ENCODE peak calls at places on chromosome 9, in nine cellular contexts. One of them, this sample, is unnamed.

GRCh38 chr9:38621434-38622082 is 1.2 kb upstream of the ANKRD18A start:
- DNase-seq in substantia nigra: no peak
- DNase-seq in HTR-8/SVneo: no peak
- DNase-seq in AG08395: no peak
- DNase-seq in fibroblast of mammary gland: no peak
- DNase-seq in stimulated activated CD4-positive, alpha-beta T cell treated with anti-CD3 and anti-CD28 coated beads, Interleukin-15, amount 100 ng/mL, for 24 hours: peak
- DNase-seq in cerebellum: no peak
- DNase-seq in GM13976: peak
- DNase-seq in T-helper 2 cell: peak
- DNase-seq in this sample: peak

GRCh38 chr9:114460513-114461225 is 44.6 kb downstream of the WHRN start:
- DNase-seq in substantia nigra: no peak
- DNase-seq in HTR-8/SVneo: no peak
- DNase-seq in AG08395: no peak
- DNase-seq in fibroblast of mammary gland: no peak
- DNase-seq in stimulated activated CD4-positive, alpha-beta T cell treated with anti-CD3 and anti-CD28 coated beads, Interleukin-15, amount 100 ng/mL, for 24 hours: no peak
- DNase-seq in cerebellum: no peak
- DNase-seq in GM13976: no peak
- DNase-seq in T-helper 2 cell: no peak
- DNase-seq in this sample: no peak

GRCh38 chr9:135120249-135120648 is 32.8 kb downstream of the OLFM1 start:
- DNase-seq in substantia nigra: no peak
- DNase-seq in HTR-8/SVneo: no peak
- DNase-seq in AG08395: no peak
- DNase-seq in fibroblast of mammary gland: no peak
- DNase-seq in stimulated activated CD4-positive, alpha-beta T cell treated with anti-CD3 and anti-CD28 coated beads, Interleukin-15, amount 100 ng/mL, for 24 hours: no peak
- DNase-seq in cerebellum: no peak
- DNase-seq in GM13976: no peak
- DNase-seq in T-helper 2 cell: no peak
- DNase-seq in this sample: no peak

GRCh38 chr9:18907927-18908625 is 124.9 kb downstream of the SAXO1 start:
- DNase-seq in substantia nigra: no peak
- DNase-seq in HTR-8/SVneo: no peak
- DNase-seq in AG08395: no peak
- DNase-seq in fibroblast of mammary gland: no peak
- DNase-seq in stimulated activated CD4-positive, alpha-beta T cell treated with anti-CD3 and anti-CD28 coated beads, Interleukin-15, amount 100 ng/mL, for 24 hours: no peak
- DNase-seq in cerebellum: no peak
- DNase-seq in GM13976: no peak
- DNase-seq in T-helper 2 cell: no peak
- DNase-seq in this sample: no peak

GRCh38 chr9:96067004-96067403 is 191.5 kb downstream of the ERCC6L2 start:
- DNase-seq in substantia nigra: no peak
- DNase-seq in HTR-8/SVneo: no peak
- DNase-seq in AG08395: no peak
- DNase-seq in fibroblast of mammary gland: peak
- DNase-seq in stimulated activated CD4-positive, alpha-beta T cell treated with anti-CD3 and anti-CD28 coated beads, Interleukin-15, amount 100 ng/mL, for 24 hours: no peak
- DNase-seq in cerebellum: no peak
- DNase-seq in GM13976: no peak
- DNase-seq in T-helper 2 cell: no peak
- DNase-seq in this sample: no peak

GRCh38 chr9:107621436-107621835 is 131.9 kb upstream of the KLF4 start:
- DNase-seq in substantia nigra: no peak
- DNase-seq in HTR-8/SVneo: no peak
- DNase-seq in AG08395: no peak
- DNase-seq in fibroblast of mammary gland: no peak
- DNase-seq in stimulated activated CD4-positive, alpha-beta T cell treated with anti-CD3 and anti-CD28 coated beads, Interleukin-15, amount 100 ng/mL, for 24 hours: no peak
- DNase-seq in cerebellum: no peak
- DNase-seq in GM13976: no peak
- DNase-seq in T-helper 2 cell: no peak
- DNase-seq in this sample: no peak

GRCh38 chr9:31604516-31604915 is 779.9 kb upstream of the ACO1 start:
- DNase-seq in substantia nigra: no peak
- DNase-seq in HTR-8/SVneo: no peak
- DNase-seq in AG08395: no peak
- DNase-seq in fibroblast of mammary gland: no peak
- DNase-seq in stimulated activated CD4-positive, alpha-beta T cell treated with anti-CD3 and anti-CD28 coated beads, Interleukin-15, amount 100 ng/mL, for 24 hours: no peak
- DNase-seq in cerebellum: no peak
- DNase-seq in GM13976: no peak
- DNase-seq in T-helper 2 cell: no peak
- DNase-seq in this sample: no peak

GRCh38 chr9:100492952-100493351 is 20.0 kb downstream of the TMEFF1 start:
- DNase-seq in substantia nigra: no peak
- DNase-seq in HTR-8/SVneo: no peak
- DNase-seq in AG08395: peak
- DNase-seq in fibroblast of mammary gland: peak
- DNase-seq in stimulated activated CD4-positive, alpha-beta T cell treated with anti-CD3 and anti-CD28 coated beads, Interleukin-15, amount 100 ng/mL, for 24 hours: no peak
- DNase-seq in cerebellum: no peak
- DNase-seq in GM13976: no peak
- DNase-seq in T-helper 2 cell: no peak
- DNase-seq in this sample: no peak

GRCh38 chr9:4110562-4110961 is 189.3 kb downstream of the GLIS3 start:
- DNase-seq in substantia nigra: no peak
- DNase-seq in HTR-8/SVneo: no peak
- DNase-seq in AG08395: no peak
- DNase-seq in fibroblast of mammary gland: no peak
- DNase-seq in stimulated activated CD4-positive, alpha-beta T cell treated with anti-CD3 and anti-CD28 coated beads, Interleukin-15, amount 100 ng/mL, for 24 hours: no peak
- DNase-seq in cerebellum: no peak
- DNase-seq in GM13976: no peak
- DNase-seq in T-helper 2 cell: no peak
- DNase-seq in this sample: no peak

GRCh38 chr9:133494636-133495326 is 15.9 kb upstream of the SLC2A6 start:
- DNase-seq in substantia nigra: no peak
- DNase-seq in HTR-8/SVneo: no peak
- DNase-seq in AG08395: no peak
- DNase-seq in fibroblast of mammary gland: no peak
- DNase-seq in stimulated activated CD4-positive, alpha-beta T cell treated with anti-CD3 and anti-CD28 coated beads, Interleukin-15, amount 100 ng/mL, for 24 hours: no peak
- DNase-seq in cerebellum: no peak
- DNase-seq in GM13976: no peak
- DNase-seq in T-helper 2 cell: no peak
- DNase-seq in this sample: no peak

GRCh38 chr9:91795500-91796241 is 154.4 kb downstream of the ROR2 start:
- DNase-seq in substantia nigra: no peak
- DNase-seq in HTR-8/SVneo: peak
- DNase-seq in AG08395: no peak
- DNase-seq in fibroblast of mammary gland: peak
- DNase-seq in stimulated activated CD4-positive, alpha-beta T cell treated with anti-CD3 and anti-CD28 coated beads, Interleukin-15, amount 100 ng/mL, for 24 hours: no peak
- DNase-seq in cerebellum: no peak
- DNase-seq in GM13976: no peak
- DNase-seq in T-helper 2 cell: no peak
- DNase-seq in this sample: no peak

GRCh38 chr9:131656356-131657030 is 83.4 kb downstream of the RAPGEF1 start:
- DNase-seq in substantia nigra: no peak
- DNase-seq in HTR-8/SVneo: no peak
- DNase-seq in AG08395: no peak
- DNase-seq in fibroblast of mammary gland: no peak
- DNase-seq in stimulated activated CD4-positive, alpha-beta T cell treated with anti-CD3 and anti-CD28 coated beads, Interleukin-15, amount 100 ng/mL, for 24 hours: peak
- DNase-seq in cerebellum: peak
- DNase-seq in GM13976: no peak
- DNase-seq in T-helper 2 cell: peak
- DNase-seq in this sample: no peak

GRCh38 chr9:91117959-91118651 is 243.6 kb downstream of the AUH start:
- DNase-seq in substantia nigra: peak
- DNase-seq in HTR-8/SVneo: no peak
- DNase-seq in AG08395: peak
- DNase-seq in fibroblast of mammary gland: peak
- DNase-seq in stimulated activated CD4-positive, alpha-beta T cell treated with anti-CD3 and anti-CD28 coated beads, Interleukin-15, amount 100 ng/mL, for 24 hours: no peak
- DNase-seq in cerebellum: peak
- DNase-seq in GM13976: no peak
- DNase-seq in T-helper 2 cell: no peak
- DNase-seq in this sample: peak

GRCh38 chr9:129013674-129014073 is 14.5 kb downstream of the SH3GLB2 start:
- DNase-seq in substantia nigra: no peak
- DNase-seq in HTR-8/SVneo: no peak
- DNase-seq in AG08395: no peak
- DNase-seq in fibroblast of mammary gland: no peak
- DNase-seq in stimulated activated CD4-positive, alpha-beta T cell treated with anti-CD3 and anti-CD28 coated beads, Interleukin-15, amount 100 ng/mL, for 24 hours: no peak
- DNase-seq in cerebellum: no peak
- DNase-seq in GM13976: no peak
- DNase-seq in T-helper 2 cell: no peak
- DNase-seq in this sample: no peak

GRCh38 chr9:131254107-131254491 is 22.2 kb downstream of the FAM78A start:
- DNase-seq in substantia nigra: no peak
- DNase-seq in HTR-8/SVneo: no peak
- DNase-seq in AG08395: no peak
- DNase-seq in fibroblast of mammary gland: no peak
- DNase-seq in stimulated activated CD4-positive, alpha-beta T cell treated with anti-CD3 and anti-CD28 coated beads, Interleukin-15, amount 100 ng/mL, for 24 hours: no peak
- DNase-seq in cerebellum: no peak
- DNase-seq in GM13976: no peak
- DNase-seq in T-helper 2 cell: no peak
- DNase-seq in this sample: no peak

GRCh38 chr9:120692901-120693573 is 21.2 kb downstream of the MEGF9 start:
- DNase-seq in substantia nigra: no peak
- DNase-seq in HTR-8/SVneo: no peak
- DNase-seq in AG08395: peak
- DNase-seq in fibroblast of mammary gland: peak
- DNase-seq in stimulated activated CD4-positive, alpha-beta T cell treated with anti-CD3 and anti-CD28 coated beads, Interleukin-15, amount 100 ng/mL, for 24 hours: no peak
- DNase-seq in cerebellum: no peak
- DNase-seq in GM13976: no peak
- DNase-seq in T-helper 2 cell: no peak
- DNase-seq in this sample: no peak

GRCh38 chr9:5389109-5389732 is 48.5 kb downstream of the PLGRKT start:
- DNase-seq in substantia nigra: no peak
- DNase-seq in HTR-8/SVneo: peak
- DNase-seq in AG08395: peak
- DNase-seq in fibroblast of mammary gland: peak
- DNase-seq in stimulated activated CD4-positive, alpha-beta T cell treated with anti-CD3 and anti-CD28 coated beads, Interleukin-15, amount 100 ng/mL, for 24 hours: peak
- DNase-seq in cerebellum: no peak
- DNase-seq in GM13976: peak
- DNase-seq in T-helper 2 cell: no peak
- DNase-seq in this sample: no peak

GRCh38 chr9:33170464-33171156 is 3.5 kb upstream of the B4GALT1 start:
- DNase-seq in substantia nigra: no peak
- DNase-seq in HTR-8/SVneo: peak
- DNase-seq in AG08395: no peak
- DNase-seq in fibroblast of mammary gland: peak
- DNase-seq in stimulated activated CD4-positive, alpha-beta T cell treated with anti-CD3 and anti-CD28 coated beads, Interleukin-15, amount 100 ng/mL, for 24 hours: peak
- DNase-seq in cerebellum: no peak
- DNase-seq in GM13976: no peak
- DNase-seq in T-helper 2 cell: no peak
- DNase-seq in this sample: no peak

GRCh38 chr9:93061791-93062299 is 3.3 kb downstream of the SUSD3 start:
- DNase-seq in substantia nigra: no peak
- DNase-seq in HTR-8/SVneo: no peak
- DNase-seq in AG08395: no peak
- DNase-seq in fibroblast of mammary gland: no peak
- DNase-seq in stimulated activated CD4-positive, alpha-beta T cell treated with anti-CD3 and anti-CD28 coated beads, Interleukin-15, amount 100 ng/mL, for 24 hours: peak
- DNase-seq in cerebellum: no peak
- DNase-seq in GM13976: peak
- DNase-seq in T-helper 2 cell: no peak
- DNase-seq in this sample: no peak

GRCh38 chr9:4362281-4362680 is 62.4 kb upstream of the GLIS3 start:
- DNase-seq in substantia nigra: no peak
- DNase-seq in HTR-8/SVneo: no peak
- DNase-seq in AG08395: no peak
- DNase-seq in fibroblast of mammary gland: peak
- DNase-seq in stimulated activated CD4-positive, alpha-beta T cell treated with anti-CD3 and anti-CD28 coated beads, Interleukin-15, amount 100 ng/mL, for 24 hours: no peak
- DNase-seq in cerebellum: no peak
- DNase-seq in GM13976: no peak
- DNase-seq in T-helper 2 cell: no peak
- DNase-seq in this sample: no peak

GRCh38 chr9:70995511-70995910 is 125.9 kb downstream of the TRPM3 start:
- DNase-seq in substantia nigra: no peak
- DNase-seq in HTR-8/SVneo: no peak
- DNase-seq in AG08395: peak
- DNase-seq in fibroblast of mammary gland: no peak
- DNase-seq in stimulated activated CD4-positive, alpha-beta T cell treated with anti-CD3 and anti-CD28 coated beads, Interleukin-15, amount 100 ng/mL, for 24 hours: no peak
- DNase-seq in cerebellum: no peak
- DNase-seq in GM13976: no peak
- DNase-seq in T-helper 2 cell: no peak
- DNase-seq in this sample: no peak

GRCh38 chr9:1938675-1939170 is 76.4 kb upstream of the SMARCA2 start:
- DNase-seq in substantia nigra: no peak
- DNase-seq in HTR-8/SVneo: no peak
- DNase-seq in AG08395: no peak
- DNase-seq in fibroblast of mammary gland: no peak
- DNase-seq in stimulated activated CD4-positive, alpha-beta T cell treated with anti-CD3 and anti-CD28 coated beads, Interleukin-15, amount 100 ng/mL, for 24 hours: no peak
- DNase-seq in cerebellum: no peak
- DNase-seq in GM13976: peak
- DNase-seq in T-helper 2 cell: no peak
- DNase-seq in this sample: no peak

GRCh38 chr9:16282216-16282615 is 588.3 kb downstream of the BNC2 start:
- DNase-seq in substantia nigra: no peak
- DNase-seq in HTR-8/SVneo: no peak
- DNase-seq in AG08395: no peak
- DNase-seq in fibroblast of mammary gland: peak
- DNase-seq in stimulated activated CD4-positive, alpha-beta T cell treated with anti-CD3 and anti-CD28 coated beads, Interleukin-15, amount 100 ng/mL, for 24 hours: no peak
- DNase-seq in cerebellum: no peak
- DNase-seq in GM13976: no peak
- DNase-seq in T-helper 2 cell: no peak
- DNase-seq in this sample: no peak

GRCh38 chr9:116270559-116270958 is 117.0 kb downstream of the PAPPA start:
- DNase-seq in substantia nigra: no peak
- DNase-seq in HTR-8/SVneo: no peak
- DNase-seq in AG08395: no peak
- DNase-seq in fibroblast of mammary gland: peak
- DNase-seq in stimulated activated CD4-positive, alpha-beta T cell treated with anti-CD3 and anti-CD28 coated beads, Interleukin-15, amount 100 ng/mL, for 24 hours: no peak
- DNase-seq in cerebellum: no peak
- DNase-seq in GM13976: no peak
- DNase-seq in T-helper 2 cell: no peak
- DNase-seq in this sample: no peak

GRCh38 chr9:122912964-122913673 is at the start of gene ZBTB6:
- DNase-seq in substantia nigra: peak
- DNase-seq in HTR-8/SVneo: peak
- DNase-seq in AG08395: peak
- DNase-seq in fibroblast of mammary gland: peak
- DNase-seq in stimulated activated CD4-positive, alpha-beta T cell treated with anti-CD3 and anti-CD28 coated beads, Interleukin-15, amount 100 ng/mL, for 24 hours: peak
- DNase-seq in cerebellum: peak
- DNase-seq in GM13976: peak
- DNase-seq in T-helper 2 cell: peak
- DNase-seq in this sample: peak

GRCh38 chr9:35661756-35662350 is 3.1 kb downstream of the ARHGEF39 start:
- DNase-seq in substantia nigra: no peak
- DNase-seq in HTR-8/SVneo: no peak
- DNase-seq in AG08395: no peak
- DNase-seq in fibroblast of mammary gland: no peak
- DNase-seq in stimulated activated CD4-positive, alpha-beta T cell treated with anti-CD3 and anti-CD28 coated beads, Interleukin-15, amount 100 ng/mL, for 24 hours: no peak
- DNase-seq in cerebellum: no peak
- DNase-seq in GM13976: no peak
- DNase-seq in T-helper 2 cell: peak
- DNase-seq in this sample: no peak

GRCh38 chr9:120066315-120066714 is 513.7 kb downstream of the CDK5RAP2 start:
- DNase-seq in substantia nigra: no peak
- DNase-seq in HTR-8/SVneo: no peak
- DNase-seq in AG08395: peak
- DNase-seq in fibroblast of mammary gland: peak
- DNase-seq in stimulated activated CD4-positive, alpha-beta T cell treated with anti-CD3 and anti-CD28 coated beads, Interleukin-15, amount 100 ng/mL, for 24 hours: no peak
- DNase-seq in cerebellum: no peak
- DNase-seq in GM13976: no peak
- DNase-seq in T-helper 2 cell: no peak
- DNase-seq in this sample: no peak

GRCh38 chr9:129400971-129401622 is 219.8 kb downstream of the C9orf50 start:
- DNase-seq in substantia nigra: no peak
- DNase-seq in HTR-8/SVneo: no peak
- DNase-seq in AG08395: no peak
- DNase-seq in fibroblast of mammary gland: no peak
- DNase-seq in stimulated activated CD4-positive, alpha-beta T cell treated with anti-CD3 and anti-CD28 coated beads, Interleukin-15, amount 100 ng/mL, for 24 hours: no peak
- DNase-seq in cerebellum: no peak
- DNase-seq in GM13976: no peak
- DNase-seq in T-helper 2 cell: no peak
- DNase-seq in this sample: no peak

GRCh38 chr9:137365056-137365455 is 57.9 kb downstream of the EXD3 start:
- DNase-seq in substantia nigra: no peak
- DNase-seq in HTR-8/SVneo: no peak
- DNase-seq in AG08395: no peak
- DNase-seq in fibroblast of mammary gland: no peak
- DNase-seq in stimulated activated CD4-positive, alpha-beta T cell treated with anti-CD3 and anti-CD28 coated beads, Interleukin-15, amount 100 ng/mL, for 24 hours: no peak
- DNase-seq in cerebellum: no peak
- DNase-seq in GM13976: no peak
- DNase-seq in T-helper 2 cell: no peak
- DNase-seq in this sample: no peak